ENCODE peak calls at places on chromosomes 5 and 9, in eight cellular contexts. A is AG04449; X is stimulated activated CD8-positive, alpha-beta memory T cell treated with anti-CD3 and anti-CD28 coated beads, Interleukin-15, amount 100 ng/mL, for 4 hours; Z is HCT116; M is KG1; P is activated T-helper 1 cell treated with anti-CD3 and anti-CD28 coated beads, Interleukin-12 subunit alpha, Interleukin-12 subunit beta, Interleukin-2, Interleukin-4 antibody, amounts not matched to agents 30 ng/mL and 10 ng/mL and 1 ng/mL, durations not matched to agents 14 hours and 24 hours and 36 hours; D is B cell; H is EH. C is an unnamed sample.
A peak's percentile ranks its signal among the peaks of the same experiment; 100 is the strongest.

GRCh38 chr5:52870448-52870847 is 82.7 kb downstream of the ITGA1 start:
- DNase-seq in A (no peak), Z (no peak), P (no peak), X (no peak), H (peak; percentile 59), D (no peak), M (no peak), C (no peak)

GRCh38 chr5:168234133-168234532 is 57.3 kb upstream of the WWC1 start:
- DNase-seq in P (no peak), M (no peak), Z (no peak), H (no peak), X (no peak), A (no peak), D (no peak), C (no peak)

GRCh38 chr9:20390400-20390799 is 231.9 kb downstream of the MLLT3 start:
- DNase-seq in H (no peak), X (no peak), A (no peak), M (no peak), P (no peak), D (no peak), Z (no peak), C (no peak)

GRCh38 chr9:133429641-133430161 is 7.5 kb downstream of the ADAMTS13 start:
- DNase-seq in Z (no peak), X (no peak), P (no peak), D (peak; percentile 59), H (peak; percentile 16), M (no peak), A (no peak), C (peak; percentile 64)

GRCh38 chr5:66647146-66647856 is 51.1 kb downstream of the MAST4 start:
- DNase-seq in Z (no peak), A (no peak), H (no peak), M (no peak), X (no peak), D (no peak), P (no peak), C (no peak)

GRCh38 chr9:121323449-121324151 is 46.5 kb downstream of the STOM start:
- DNase-seq in H (no peak), M (no peak), A (no peak), Z (no peak), D (no peak), X (no peak), P (no peak), C (no peak)

GRCh38 chr5:12022444-12022843 is 118.2 kb upstream of the CTNND2 start:
- DNase-seq in D (no peak), Z (no peak), P (no peak), A (no peak), X (no peak), M (no peak), H (no peak), C (no peak)

GRCh38 chr9:130672466-130672865 is 8.1 kb downstream of the PRDM12 start:
- DNase-seq in Z (no peak), D (no peak), M (no peak), H (no peak), X (no peak), A (no peak), P (no peak), C (no peak)

GRCh38 chr9:78028926-78029325 is 2.7 kb downstream of the GNAQ start:
- DNase-seq in A (no peak), X (no peak), D (no peak), Z (no peak), H (no peak), P (no peak), M (no peak), C (no peak)

GRCh38 chr5:143435207-143435657 is 31.7 kb upstream of the NR3C1 start:
- DNase-seq in X (no peak), A (no peak), P (no peak), H (peak; percentile 29), Z (no peak), M (peak; percentile 4), D (peak; percentile 81), C (no peak)

GRCh38 chr9:26319859-26320258 is 572.7 kb downstream of the CAAP1 start:
- DNase-seq in H (no peak), A (no peak), Z (no peak), P (no peak), X (no peak), M (no peak), D (no peak), C (no peak)

GRCh38 chr9:811101-811531 is 30.4 kb upstream of the DMRT1 start:
- DNase-seq in A (no peak), Z (no peak), P (no peak), X (no peak), H (peak; percentile 25), D (no peak), M (no peak), C (no peak)

GRCh38 chr5:122323132-122323548 is 11.1 kb downstream of the SNCAIP start:
- DNase-seq in X (no peak), A (no peak), D (no peak), P (no peak), M (no peak), Z (no peak), H (no peak), C (no peak)

GRCh38 chr5:18972244-18972643 is 1015.8 kb downstream of the CDH18 start:
- DNase-seq in H (no peak), X (no peak), P (no peak), M (no peak), Z (no peak), D (no peak), A (no peak), C (no peak)

GRCh38 chr5:110618941-110619340 is 107.5 kb downstream of the TMEM232 start:
- DNase-seq in M (no peak), P (no peak), H (no peak), X (no peak), A (no peak), D (no peak), Z (no peak), C (no peak)

GRCh38 chr9:124487491-124488182 is 19.6 kb downstream of the NR5A1 start:
- DNase-seq in M (no peak), A (no peak), X (no peak), P (no peak), H (no peak), Z (no peak), D (no peak), C (no peak)

GRCh38 chr9:94908583-94909249 is 182.2 kb downstream of the AOPEP start:
- DNase-seq in P (no peak), D (no peak), X (no peak), H (no peak), A (no peak), M (no peak), Z (no peak), C (no peak)

GRCh38 chr5:132389051-132389331 is 19.5 kb downstream of the SLC22A5 start:
- DNase-seq in D (no peak), H (peak; percentile 37), M (no peak), A (no peak), Z (no peak), X (no peak), P (no peak), C (no peak)

GRCh38 chr5:36728697-36729543 is 122.5 kb downstream of the SLC1A3 start:
- DNase-seq in X (no peak), P (no peak), M (peak; percentile 37), A (peak; percentile 19), Z (no peak), D (peak; percentile 71), H (peak; percentile 67), C (peak; percentile 40)

C was measured in NT2/D1.